ENCODE peak calls at places on chromosomes 5 and 9, in four cellular contexts. M is right lobe of liver, O is astrocyte, P is heart right ventricle. W is an unnamed sample. For H3K9me3, the result is how much of the 10 kb centered on the place peaks cover.

GRCh38 chr9:98081477-98082219 is 25.1 kb downstream of the NANS start:
- DNase-seq in M (peak), O (no peak), P (no peak), W (peak)

GRCh38 chr9:3437031-3437430 is 88.8 kb downstream of the RFX3 start:
- DNase-seq in M (no peak), O (no peak), P (no peak), W (no peak)

GRCh38 chr5:75037106-75037505 is 15.3 kb downstream of the GCNT4 start:
- DNase-seq in M (no peak), O (peak), P (no peak), W (no peak)

GRCh38 chr5:111079846-111080245 is 8.3 kb downstream of the TSLP start:
- DNase-seq in M (no peak), O (no peak), P (no peak), W (no peak)

GRCh38 chr5:81151546-81151945 is 81.6 kb upstream of the CKMT2 start:
- DNase-seq in M (no peak), O (peak), P (no peak), W (no peak)

GRCh38 chr5:140214831-140215230 is 39.8 kb downstream of the CYSTM1 start:
- DNase-seq in M (no peak), O (peak), P (no peak), W (no peak)

GRCh38 chr9:129650680-129651235 is 8.8 kb upstream of the ASB6 start:
- DNase-seq in M (peak), O (no peak), P (no peak), W (no peak)

GRCh38 chr9:87883990-87884389 is 1.3 kb downstream of the SPATA31E1 start:
- DNase-seq in M (no peak), O (no peak), P (no peak), W (no peak)

GRCh38 chr5:76669245-76669644 is 46.0 kb upstream of the F2RL2 start:
- DNase-seq in M (no peak), O (no peak), P (no peak), W (no peak)

GRCh38 chr5:172775326-172776234 is 4.6 kb upstream of the DUSP1 start:
- DNase-seq in M (peak), O (peak), P (no peak), W (peak)

GRCh38 chr5:2780421-2781171 is 29.1 kb upstream of the IRX2 start:
- DNase-seq in M (no peak), O (no peak), P (no peak), W (no peak)

GRCh38 chr9:116767219-116767618 is 80.1 kb downstream of the TRIM32 start:
- DNase-seq in M (no peak), O (no peak), P (no peak), W (no peak)

GRCh38 chr9:84592918-84593317 is 76.6 kb upstream of the NTRK2 start:
- DNase-seq in M (no peak), O (no peak), P (no peak), W (no peak)

GRCh38 chr5:172007153-172007794 is 836 bp upstream of the FBXW11 start:
- DNase-seq in M (no peak), O (peak), P (no peak), W (no peak)

DNA sequence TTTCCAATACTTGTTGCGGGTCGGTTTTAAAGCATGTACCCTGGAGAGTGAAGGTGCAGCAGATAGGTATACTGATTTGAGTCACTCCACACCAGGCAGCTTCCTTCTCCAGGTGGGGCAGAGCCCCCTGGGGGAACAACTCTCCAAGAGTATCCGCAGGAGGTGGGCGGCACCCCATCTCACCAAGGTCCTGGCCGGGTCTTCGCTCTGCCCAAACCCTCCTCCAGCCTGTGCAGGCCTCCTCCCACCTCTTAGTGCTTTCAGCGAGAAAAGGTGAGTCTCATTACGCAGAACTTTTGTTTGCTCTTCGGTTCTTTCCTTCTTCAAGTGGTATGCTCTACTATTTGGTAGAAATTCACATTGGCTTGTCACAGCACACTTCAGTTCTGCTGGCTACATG is 13.7 kb downstream of the SPACA9 start:
- DNase-seq in M (no peak), O (no peak), P (no peak), W (no peak)
- TF ChIP-seq CTCF in M (no peak), O (no peak), P (no peak), W (no peak)

DNA sequence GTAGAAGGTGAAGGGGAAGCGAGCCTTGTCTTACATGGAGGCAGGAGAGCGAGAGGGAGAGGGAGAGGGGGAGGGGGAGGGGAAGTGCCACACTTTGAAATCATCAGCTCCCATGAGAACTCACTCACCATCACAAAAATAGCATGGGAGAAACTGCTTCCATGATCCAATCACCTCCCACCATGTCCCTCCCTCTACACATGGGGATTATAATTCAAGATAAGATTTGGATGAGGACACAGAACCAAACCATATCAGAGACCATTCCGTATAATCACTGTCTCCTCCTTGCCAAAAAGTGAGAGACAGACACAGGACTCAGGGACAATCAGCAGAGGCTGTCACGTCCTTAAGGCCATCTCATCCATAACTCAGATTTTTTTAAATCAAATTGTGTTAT is 187.7 kb upstream of the TAS2R1 start:
- DNase-seq in M (no peak), O (no peak), P (no peak), W (no peak)
- H3K9me3 ChIP-seq in M (under half), O (under half), P (under half), W (under half)

GRCh38 chr5:156892864-156893263 is 42.8 kb downstream of the PPP1R2B start:
- DNase-seq in M (no peak), O (no peak), P (no peak), W (no peak)

GRCh38 chr5:156888520-156888919 is 38.4 kb downstream of the PPP1R2B start:
- DNase-seq in M (no peak), O (no peak), P (no peak), W (no peak)

GRCh38 chr5:156893517-156893916 is 43.4 kb downstream of the PPP1R2B start:
- DNase-seq in M (no peak), O (no peak), P (no peak), W (no peak)

GRCh38 chr5:156896545-156896944 is 46.5 kb downstream of the PPP1R2B start:
- DNase-seq in M (no peak), O (no peak), P (no peak), W (peak)

GRCh38 chr5:156892223-156892622 is 42.1 kb downstream of the PPP1R2B start:
- DNase-seq in M (no peak), O (no peak), P (no peak), W (no peak)
- TF ChIP-seq CTCF in M (no peak), O (no peak), P (no peak), W (no peak)

GRCh38 chr5:143328589-143329220 is 74.8 kb downstream of the NR3C1 start:
- DNase-seq in M (no peak), O (no peak), P (no peak), W (no peak)
- H3K9me3 ChIP-seq in M (under half), O (under half), P (under half), W (under half)

DNA sequence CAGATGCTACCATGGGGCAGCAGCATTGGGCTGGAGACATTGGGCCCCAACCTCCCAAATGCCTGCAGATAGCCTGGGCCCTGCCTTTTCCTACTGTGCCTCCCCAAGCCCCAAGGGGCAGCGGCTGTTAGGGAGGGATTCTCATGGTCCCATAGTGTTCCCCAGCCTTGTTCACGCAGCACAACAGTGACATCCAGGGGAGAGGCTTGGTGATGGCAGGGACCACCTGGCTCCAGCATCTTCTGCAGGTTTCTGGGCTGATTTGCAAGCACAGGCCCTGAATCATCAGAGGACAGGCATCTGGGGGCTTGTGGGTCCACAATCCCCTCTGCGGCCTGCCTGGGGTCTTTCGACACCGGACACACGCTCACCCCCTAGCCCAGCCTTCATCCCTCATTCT is 354.6 kb downstream of the SLIT3 start:
- DNase-seq in M (no peak), O (no peak), P (peak), W (no peak)
- TF ChIP-seq CTCF in M (no peak), O (no peak), P (peak), W (no peak)

GRCh38 chr9:137949260-137949659 is 71.7 kb downstream of the CACNA1B start:
- DNase-seq in M (no peak), O (no peak), P (no peak), W (no peak)
- H3K9me3 ChIP-seq in M (under half), O (under half), P (under half), W (under half)

GRCh38 chr9:119357697-119358096 is 11.5 kb downstream of the BRINP1 start:
- DNase-seq in M (no peak), O (no peak), P (no peak), W (no peak)
- TF ChIP-seq CTCF in M (no peak), O (no peak), P (no peak), W (no peak)

W was measured in adrenal gland.